ENCODE peak calls at places on chromosomes 2 and 18, in eight cellular contexts. One of them, this sample, is unnamed.

GRCh38 chr2:240602266-240603050 is 15.9 kb downstream of the CAPN10 start:
- DNase-seq in retina: no peak
- DNase-seq in nephron progenitor cell: no peak
- DNase-seq in activated CD4-positive, CD25-positive, alpha-beta regulatory T cell treated with anti-CD3 and anti-CD28 coated beads, Interleukin-2, amount 50 U/mL, for 72 hours: peak
- DNase-seq in endodermal cell: no peak
- DNase-seq in foreskin fibroblast: no peak
- DNase-seq in GM03348: no peak
- DNase-seq in heart left ventricle: no peak
- DNase-seq in this sample: no peak

GRCh38 chr2:206876176-206876575 is 63.1 kb upstream of the CPO start:
- DNase-seq in heart left ventricle: no peak
- DNase-seq in nephron progenitor cell: peak
- DNase-seq in retina: peak
- DNase-seq in foreskin fibroblast: peak
- DNase-seq in GM03348: no peak
- DNase-seq in activated CD4-positive, CD25-positive, alpha-beta regulatory T cell treated with anti-CD3 and anti-CD28 coated beads, Interleukin-2, amount 50 U/mL, for 72 hours: no peak
- DNase-seq in endodermal cell: peak
- DNase-seq in this sample: no peak

GRCh38 chr2:207621640-207622039 is 3.6 kb downstream of the METTL21A start:
- DNase-seq in retina: no peak
- DNase-seq in foreskin fibroblast: no peak
- DNase-seq in GM03348: no peak
- DNase-seq in endodermal cell: no peak
- DNase-seq in nephron progenitor cell: no peak
- DNase-seq in heart left ventricle: no peak
- DNase-seq in activated CD4-positive, CD25-positive, alpha-beta regulatory T cell treated with anti-CD3 and anti-CD28 coated beads, Interleukin-2, amount 50 U/mL, for 72 hours: peak
- DNase-seq in this sample: no peak

GRCh38 chr2:240229005-240229404 is 88.5 kb upstream of the OTOS start:
- DNase-seq in endodermal cell: no peak
- DNase-seq in heart left ventricle: no peak
- DNase-seq in activated CD4-positive, CD25-positive, alpha-beta regulatory T cell treated with anti-CD3 and anti-CD28 coated beads, Interleukin-2, amount 50 U/mL, for 72 hours: no peak
- DNase-seq in retina: no peak
- DNase-seq in foreskin fibroblast: no peak
- DNase-seq in nephron progenitor cell: no peak
- DNase-seq in GM03348: no peak
- DNase-seq in this sample: no peak

GRCh38 chr2:240215676-240216051 is 75.2 kb upstream of the OTOS start:
- DNase-seq in GM03348: no peak
- DNase-seq in nephron progenitor cell: no peak
- DNase-seq in activated CD4-positive, CD25-positive, alpha-beta regulatory T cell treated with anti-CD3 and anti-CD28 coated beads, Interleukin-2, amount 50 U/mL, for 72 hours: peak
- DNase-seq in retina: no peak
- DNase-seq in endodermal cell: no peak
- DNase-seq in foreskin fibroblast: no peak
- DNase-seq in heart left ventricle: no peak
- DNase-seq in this sample: no peak

GRCh38 chr2:130387804-130388203 is 31.9 kb downstream of the PTPN18 start:
- DNase-seq in GM03348: no peak
- DNase-seq in retina: peak
- DNase-seq in nephron progenitor cell: no peak
- DNase-seq in heart left ventricle: no peak
- DNase-seq in foreskin fibroblast: no peak
- DNase-seq in endodermal cell: peak
- DNase-seq in activated CD4-positive, CD25-positive, alpha-beta regulatory T cell treated with anti-CD3 and anti-CD28 coated beads, Interleukin-2, amount 50 U/mL, for 72 hours: no peak
- DNase-seq in this sample: no peak

GRCh38 chr2:317501-318424 is 29.9 kb upstream of the ALKAL2 start:
- DNase-seq in foreskin fibroblast: peak
- DNase-seq in endodermal cell: peak
- DNase-seq in retina: peak
- DNase-seq in activated CD4-positive, CD25-positive, alpha-beta regulatory T cell treated with anti-CD3 and anti-CD28 coated beads, Interleukin-2, amount 50 U/mL, for 72 hours: no peak
- DNase-seq in GM03348: peak
- DNase-seq in nephron progenitor cell: peak
- DNase-seq in heart left ventricle: no peak
- DNase-seq in this sample: no peak

GRCh38 chr2:9769171-9770005 is 73.9 kb upstream of the TAF1B start:
- DNase-seq in GM03348: no peak
- DNase-seq in nephron progenitor cell: peak
- DNase-seq in retina: peak
- DNase-seq in heart left ventricle: no peak
- DNase-seq in foreskin fibroblast: no peak
- DNase-seq in endodermal cell: peak
- DNase-seq in activated CD4-positive, CD25-positive, alpha-beta regulatory T cell treated with anti-CD3 and anti-CD28 coated beads, Interleukin-2, amount 50 U/mL, for 72 hours: no peak
- DNase-seq in this sample: peak

GRCh38 chr2:30185175-30185574 is 38.4 kb downstream of the YPEL5 start:
- DNase-seq in endodermal cell: no peak
- DNase-seq in nephron progenitor cell: no peak
- DNase-seq in foreskin fibroblast: peak
- DNase-seq in activated CD4-positive, CD25-positive, alpha-beta regulatory T cell treated with anti-CD3 and anti-CD28 coated beads, Interleukin-2, amount 50 U/mL, for 72 hours: no peak
- DNase-seq in GM03348: no peak
- DNase-seq in heart left ventricle: no peak
- DNase-seq in retina: no peak
- DNase-seq in this sample: no peak

GRCh38 chr2:88018969-88019368 is 2.6 kb upstream of the RNU2-63P start:
- DNase-seq in foreskin fibroblast: no peak
- DNase-seq in retina: no peak
- DNase-seq in nephron progenitor cell: no peak
- DNase-seq in endodermal cell: peak
- DNase-seq in heart left ventricle: no peak
- DNase-seq in activated CD4-positive, CD25-positive, alpha-beta regulatory T cell treated with anti-CD3 and anti-CD28 coated beads, Interleukin-2, amount 50 U/mL, for 72 hours: no peak
- DNase-seq in GM03348: no peak
- DNase-seq in this sample: no peak

GRCh38 chr2:181660181-181660580 is 3.3 kb upstream of the CERKL start:
- DNase-seq in GM03348: no peak
- DNase-seq in activated CD4-positive, CD25-positive, alpha-beta regulatory T cell treated with anti-CD3 and anti-CD28 coated beads, Interleukin-2, amount 50 U/mL, for 72 hours: no peak
- DNase-seq in retina: no peak
- DNase-seq in endodermal cell: no peak
- DNase-seq in foreskin fibroblast: no peak
- DNase-seq in nephron progenitor cell: no peak
- DNase-seq in heart left ventricle: no peak
- DNase-seq in this sample: no peak

GRCh38 chr2:9967053-9967775 is 15.7 kb downstream of the GRHL1 start:
- DNase-seq in retina: peak
- DNase-seq in activated CD4-positive, CD25-positive, alpha-beta regulatory T cell treated with anti-CD3 and anti-CD28 coated beads, Interleukin-2, amount 50 U/mL, for 72 hours: no peak
- DNase-seq in heart left ventricle: no peak
- DNase-seq in endodermal cell: no peak
- DNase-seq in GM03348: peak
- DNase-seq in foreskin fibroblast: peak
- DNase-seq in nephron progenitor cell: no peak
- DNase-seq in this sample: no peak

GRCh38 chr18:67513285-67513684 is 3.2 kb downstream of the DSEL start:
- DNase-seq in heart left ventricle: no peak
- DNase-seq in nephron progenitor cell: no peak
- DNase-seq in retina: no peak
- DNase-seq in activated CD4-positive, CD25-positive, alpha-beta regulatory T cell treated with anti-CD3 and anti-CD28 coated beads, Interleukin-2, amount 50 U/mL, for 72 hours: no peak
- DNase-seq in foreskin fibroblast: no peak
- DNase-seq in endodermal cell: no peak
- DNase-seq in GM03348: no peak
- DNase-seq in this sample: no peak

GRCh38 chr2:11203480-11203879 is 48.2 kb downstream of the SLC66A3 start:
- DNase-seq in retina: no peak
- DNase-seq in nephron progenitor cell: no peak
- DNase-seq in foreskin fibroblast: peak
- DNase-seq in GM03348: peak
- DNase-seq in activated CD4-positive, CD25-positive, alpha-beta regulatory T cell treated with anti-CD3 and anti-CD28 coated beads, Interleukin-2, amount 50 U/mL, for 72 hours: no peak
- DNase-seq in heart left ventricle: no peak
- DNase-seq in endodermal cell: no peak
- DNase-seq in this sample: no peak

GRCh38 chr2:106197878-106198277 is 3.8 kb upstream of the UXS1 start:
- DNase-seq in heart left ventricle: no peak
- DNase-seq in activated CD4-positive, CD25-positive, alpha-beta regulatory T cell treated with anti-CD3 and anti-CD28 coated beads, Interleukin-2, amount 50 U/mL, for 72 hours: no peak
- DNase-seq in GM03348: peak
- DNase-seq in foreskin fibroblast: peak
- DNase-seq in retina: no peak
- DNase-seq in endodermal cell: peak
- DNase-seq in nephron progenitor cell: no peak
- DNase-seq in this sample: no peak

This sample was measured in NCI-H1417 treated with DMSO at 0.1 percent for 48 hours.